ENCODE peak calls at places on chromosomes 3 and 15, in ten cellular contexts. Z is naive thymus-derived CD4-positive, alpha-beta T cell; E is tibial nerve; C is endothelial cell of umbilical vein; H is transverse colon; X is uterus; F is bronchial epithelial cell; N is lower lobe of right lung; O is suprapubic skin; L is right cardiac atrium. Y is an unnamed sample.

GRCh38 chr3:117660941-117661635 is 951.5 kb downstream of the TUSC7 start:
- DNase-seq in O (no peak), C (no peak), X (no peak), F (no peak), L (no peak), Z (no peak), N (no peak), E (no peak), H (no peak), Y (no peak)

GRCh38 chr3:18111702-18112311 is 313.3 kb downstream of the SATB1 start:
- DNase-seq in F (no peak), Z (no peak), C (no peak), O (no peak), X (no peak), E (no peak), N (no peak), H (no peak), L (peak; percentile 27), Y (no peak)

GRCh38 chr3:42300013-42300412 is 34.0 kb upstream of the CCK start:
- DNase-seq in C (peak; percentile 38), X (no peak), Z (peak; percentile 24), O (no peak), F (peak; percentile 46), E (no peak), L (no peak), H (peak; percentile 13), N (no peak), Y (no peak)

GRCh38 chr15:78389356-78389755 is 48.7 kb upstream of the IREB2 start:
- DNase-seq in C (no peak), F (no peak), H (no peak), O (peak; percentile 72), N (no peak), E (no peak), X (no peak), L (no peak), Z (no peak), Y (no peak)

GRCh38 chr3:10277115-10277625 is 15.6 kb downstream of the GHRL start:
- DNase-seq in F (no peak), E (no peak), C (no peak), L (no peak), X (no peak), O (no peak), Z (no peak), H (no peak), N (no peak), Y (no peak)

GRCh38 chr15:75483961-75484360 is 32.5 kb upstream of the SIN3A start:
- DNase-seq in X (no peak), O (no peak), N (no peak), Z (no peak), L (no peak), C (peak; percentile 83), H (no peak), E (no peak), F (no peak), Y (no peak)

GRCh38 chr3:115861166-115861733 is 237.9 kb downstream of the GAP43 start:
- DNase-seq in O (no peak), E (no peak), N (no peak), X (no peak), C (no peak), H (no peak), F (no peak), L (no peak), Z (no peak), Y (no peak)

GRCh38 chr15:75578206-75578947 is 738 bp downstream of the PTPN9 start:
- DNase-seq in Z (peak; percentile 20), F (no peak), E (no peak), H (peak; percentile 44), N (peak; percentile 62), L (peak; percentile 28), O (no peak), C (peak; percentile 11), X (no peak), Y (no peak)

GRCh38 chr15:91110407-91110806 is 10.3 kb downstream of the SV2B start:
- DNase-seq in F (no peak), L (no peak), N (no peak), O (no peak), H (no peak), Z (no peak), E (no peak), C (no peak), X (no peak), Y (no peak)
- H3K27me3 ChIP-seq in F (no peaks in the 10 kb centered on the region), L (no peaks in the 10 kb centered on the region), N (peaks cover 24% of the 10 kb centered on the region), O (no peaks in the 10 kb centered on the region), H (peaks cover 5% of the 10 kb centered on the region), Z (no peaks in the 10 kb centered on the region), E (no peaks in the 10 kb centered on the region), C (no peaks in the 10 kb centered on the region), X (no peaks in the 10 kb centered on the region), Y (no peaks in the 10 kb centered on the region)

GRCh38 chr3:64266065-64266874 is 41.0 kb upstream of the PRICKLE2 start:
- DNase-seq in F (peak; percentile 93), E (no peak), L (no peak), N (no peak), C (peak; percentile 53), O (no peak), X (peak; percentile 90), H (peak; percentile 16), Z (no peak), Y (no peak)
- H3K27me3 ChIP-seq in F (no peaks in the 10 kb centered on the region), E (no peaks in the 10 kb centered on the region), L (no peaks in the 10 kb centered on the region), N (no peaks in the 10 kb centered on the region), C (peaks cover 7% of the 10 kb centered on the region), O (no peaks in the 10 kb centered on the region), X (no peaks in the 10 kb centered on the region), H (peaks cover 18% of the 10 kb centered on the region), Z (peaks cover 4% of the 10 kb centered on the region), Y (no peaks in the 10 kb centered on the region)

DNA sequence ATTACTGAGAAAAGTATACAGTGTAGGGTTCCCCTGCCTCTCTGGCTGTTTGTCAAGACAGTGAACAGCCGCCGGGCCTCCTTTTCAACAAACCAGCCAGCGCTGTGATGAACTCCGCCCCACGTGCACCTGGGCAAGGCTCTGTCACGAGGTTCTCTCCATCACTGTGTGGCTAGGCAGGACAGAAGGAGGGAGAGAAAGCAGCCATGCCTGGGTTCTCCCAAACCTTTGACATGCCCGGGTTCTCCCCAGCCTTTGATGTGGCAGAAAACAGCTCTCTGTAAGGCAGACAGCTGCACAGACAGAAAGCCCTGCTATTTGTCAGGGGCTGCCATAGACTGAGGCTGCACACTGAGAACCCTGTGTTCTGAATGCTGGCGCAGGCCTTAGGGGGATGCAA is 101.4 kb upstream of the TRPM1 start:
- DNase-seq in E (no peak), F (no peak), O (no peak), Z (peak; percentile 40), N (no peak), H (no peak), C (no peak), L (no peak), X (no peak), Y (no peak)
- H3K27me3 ChIP-seq in E (no peaks in the 10 kb centered on the region), F (peaks cover 7% of the 10 kb centered on the region), O (no peaks in the 10 kb centered on the region), Z (no peaks in the 10 kb centered on the region), N (no peaks in the 10 kb centered on the region), H (no peaks in the 10 kb centered on the region), C (peaks cover 1% of the 10 kb centered on the region), L (no peaks in the 10 kb centered on the region), X (no peaks in the 10 kb centered on the region), Y (no peaks in the 10 kb centered on the region)

GRCh38 chr3:169658311-169658931 is 5.1 kb downstream of the MECOM start:
- DNase-seq in X (no peak), E (no peak), C (peak; percentile 70), F (peak; percentile 68), H (no peak), L (peak; percentile 33), O (no peak), Z (no peak), N (no peak), Y (no peak)

GRCh38 chr3:169659096-169659521 is 4.4 kb downstream of the MECOM start:
- DNase-seq in Z (no peak), L (peak; percentile 56), E (no peak), F (peak; percentile 34), N (no peak), C (no peak), O (no peak), X (no peak), H (no peak), Y (no peak)

GRCh38 chr3:169659858-169660614 is 3.5 kb downstream of the MECOM start:
- DNase-seq in N (peak; percentile 51), F (peak; percentile 38), O (no peak), H (no peak), C (peak; percentile 67), X (no peak), L (no peak), E (no peak), Z (no peak), Y (no peak)

GRCh38 chr3:169660709-169661566 is 2.6 kb downstream of the MECOM start:
- DNase-seq in X (no peak), O (no peak), C (peak; percentile 74), Z (no peak), N (peak; percentile 48), L (peak; percentile 35), H (no peak), E (no peak), F (peak; percentile 39), Y (no peak)

DNA sequence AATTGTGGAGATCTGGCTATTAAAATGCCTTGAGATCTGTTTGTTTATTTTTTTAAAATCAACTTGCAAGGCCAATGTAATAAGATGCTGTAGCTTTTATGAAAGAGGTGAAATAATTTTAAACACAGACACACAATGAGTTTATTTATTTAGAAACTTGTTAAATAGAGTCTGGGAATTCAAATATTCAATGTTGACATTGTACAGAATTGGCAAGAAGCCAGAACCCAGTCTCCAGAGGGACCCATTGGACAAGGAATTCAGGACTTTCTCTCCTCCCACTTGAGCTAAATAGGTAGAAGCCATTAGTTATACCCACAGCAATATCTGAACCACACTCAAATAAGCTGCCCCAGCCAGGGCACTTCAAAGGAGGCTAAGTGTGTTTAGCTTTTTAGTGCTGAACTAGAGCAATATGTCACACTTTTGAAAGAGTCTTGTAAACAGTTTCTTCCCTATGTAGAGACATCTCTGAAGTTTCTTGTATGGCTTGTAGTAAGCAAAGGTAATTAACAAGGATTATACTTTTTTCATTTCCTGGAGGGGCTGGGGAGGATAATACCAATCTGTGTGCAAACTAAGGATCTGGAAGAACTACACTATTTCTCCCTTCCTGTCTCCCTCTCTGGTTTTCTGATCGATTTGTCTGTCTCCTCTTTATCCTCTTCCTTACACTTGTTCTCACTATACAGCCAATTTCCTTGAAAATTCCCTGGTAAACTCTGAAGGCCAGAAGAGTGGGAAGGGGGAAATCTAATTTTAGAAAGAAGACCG is 6.0 kb downstream of the MECOM start:
- DNase-seq in L (no peak), X (no peak), Z (no peak), H (no peak), N (no peak), F (peak; percentile 48), C (peak; percentile 74), O (no peak), E (no peak), Y (no peak)
- H3K27me3 ChIP-seq in L (no peaks in the 10 kb centered on the region), X (peaks cover 37% of the 10 kb centered on the region), Z (peaks cover 44% of the 10 kb centered on the region), H (peaks cover 75% of the 10 kb centered on the region), N (peaks cover 43% of the 10 kb centered on the region), F (no peaks in the 10 kb centered on the region), C (no peaks in the 10 kb centered on the region), O (peaks cover 80% of the 10 kb centered on the region), E (peaks cover 88% of the 10 kb centered on the region), Y (peaks cover 54% of the 10 kb centered on the region)